ENCODE peak calls at places on chromosomes 16 and 17, in six cellular contexts. Y, L, V, B, F and C are unnamed samples.

GRCh38 chr17:8488931-8489330 is 53.2 kb downstream of the NDEL1 start:
- DNase-seq in Y (no peak), L (no peak), V (no peak), B (peak), F (no peak), C (peak)

GRCh38 chr17:1153795-1154546 is 25.8 kb downstream of the ABR start:
- DNase-seq in Y (no peak), L (no peak), V (no peak), B (no peak), F (no peak), C (peak)

GRCh38 chr17:16313159-16314090 is 39.8 kb downstream of the CENPV start:
- DNase-seq in Y (no peak), L (no peak), V (no peak), B (no peak), F (no peak), C (no peak)

GRCh38 chr17:67441052-67441738 is 64.1 kb downstream of the PITPNC1 start:
- DNase-seq in Y (no peak), L (peak), V (peak), B (peak), F (no peak), C (peak)

GRCh38 chr17:75270218-75270965 is 639 bp downstream of the MIF4GD start:
- DNase-seq in Y (peak), L (peak), V (peak), B (peak), F (peak), C (peak)

GRCh38 chr17:28744104-28744801 is 442 bp downstream of the TRAF4 start:
- DNase-seq in Y (no peak), L (peak), V (no peak), B (peak), F (peak), C (peak)

GRCh38 chr17:63399856-63400255 is 46.2 kb downstream of the CYB561 start:
- DNase-seq in Y (no peak), L (no peak), V (no peak), B (peak), F (no peak), C (peak)

GRCh38 chr17:7380855-7381683 is at the start of gene TNK1:
- DNase-seq in Y (no peak), L (no peak), V (no peak), B (no peak), F (peak), C (peak)

GRCh38 chr17:27766438-27766837 is 33.9 kb downstream of the NOS2 start:
- DNase-seq in Y (no peak), L (no peak), V (no peak), B (no peak), F (no peak), C (no peak)

GRCh38 chr16:3770530-3770929 is 53.2 kb upstream of the TRAP1 start:
- DNase-seq in Y (no peak), L (no peak), V (no peak), B (no peak), F (no peak), C (no peak)

GRCh38 chr16:832652-833336 is 32.3 kb upstream of the GNG13 start:
- DNase-seq in Y (no peak), L (no peak), V (no peak), B (no peak), F (no peak), C (no peak)

GRCh38 chr17:79154446-79154845 is 79.8 kb downstream of the ENGASE start:
- DNase-seq in Y (no peak), L (no peak), V (no peak), B (no peak), F (peak), C (peak)

GRCh38 chr16:2428051-2428786 is 1.0 kb upstream of the CCNF start:
- DNase-seq in Y (no peak), L (no peak), V (no peak), B (peak), F (peak), C (peak)

GRCh38 chr17:6567528-6568185 is 11.3 kb upstream of the PITPNM3 start:
- DNase-seq in Y (no peak), L (no peak), V (no peak), B (no peak), F (no peak), C (no peak)

GRCh38 chr17:6366144-6366755 is 68.7 kb downstream of the AIPL1 start:
- DNase-seq in Y (no peak), L (no peak), V (no peak), B (peak), F (no peak), C (no peak)

GRCh38 chr17:57718878-57719277 is 26.2 kb downstream of the CCDC182 start:
- DNase-seq in Y (no peak), L (no peak), V (no peak), B (no peak), F (no peak), C (no peak)

GRCh38 chr17:71482625-71483024 is 638.2 kb upstream of the SOX9 start:
- DNase-seq in Y (no peak), L (no peak), V (no peak), B (no peak), F (no peak), C (no peak)

GRCh38 chr17:59167571-59168001 is 12.0 kb downstream of the PRR11 start:
- DNase-seq in Y (no peak), L (no peak), V (no peak), B (peak), F (no peak), C (no peak)

GRCh38 chr17:83200231-83200699 is 120.9 kb downstream of the METRNL start:
- DNase-seq in Y (no peak), L (peak), V (peak), B (peak), F (peak), C (peak)